ENCODE peak calls at places on chromosomes 2 and 18, in seven cellular contexts. P, T, R, Y, H, I and N are unnamed samples.

GRCh38 chr2:102418421-102418961 is 4.5 kb upstream of the IL18RAP start:
- DNase-seq in P (no peak), T (no peak), R (no peak), Y (peak; percentile 92), H (no peak), I (peak; percentile 77), N (no peak)

GRCh38 chr18:77065221-77065981 is 67.2 kb downstream of the MBP start:
- DNase-seq in P (no peak), T (peak; percentile 93), R (peak; percentile 75), Y (peak; percentile 91), H (no peak), I (peak; percentile 99), N (no peak)

GRCh38 chr2:152459116-152459515 is 124.1 kb downstream of the FMNL2 start:
- DNase-seq in P (no peak), T (no peak), R (no peak), Y (no peak), H (no peak), I (no peak), N (no peak)

GRCh38 chr2:44934024-44934423 is 7.5 kb upstream of the SIX3 start:
- DNase-seq in P (peak; percentile 65), T (no peak), R (no peak), Y (no peak), H (no peak), I (no peak), N (no peak)

GRCh38 chr2:62489162-62489561 is 16.8 kb downstream of the TMEM17 start:
- DNase-seq in P (no peak), T (peak; percentile 51), R (no peak), Y (no peak), H (no peak), I (peak; percentile 70), N (no peak)

GRCh38 chr18:7002107-7002506 is 115.5 kb downstream of the LAMA1 start:
- DNase-seq in P (peak; percentile 26), T (no peak), R (no peak), Y (no peak), H (no peak), I (no peak), N (no peak)

GRCh38 chr18:10739152-10739551 is 213.3 kb downstream of the NAPG start:
- DNase-seq in P (no peak), T (no peak), R (no peak), Y (no peak), H (no peak), I (peak; percentile 55), N (no peak)

GRCh38 chr2:54042341-54042740 is 71.5 kb upstream of the PSME4 start:
- DNase-seq in P (no peak), T (no peak), R (no peak), Y (no peak), H (no peak), I (peak; percentile 51), N (no peak)

GRCh38 chr2:108922141-108922915 is 66.7 kb downstream of the EDAR start:
- DNase-seq in P (no peak), T (no peak), R (no peak), Y (no peak), H (no peak), I (no peak), N (no peak)

GRCh38 chr2:188114014-188114413 is 177.7 kb upstream of the GULP1 start:
- DNase-seq in P (no peak), T (peak; percentile 19), R (no peak), Y (peak; percentile 68), H (no peak), I (peak; percentile 76), N (no peak)

GRCh38 chr18:63963610-63964256 is 6.1 kb upstream of the SERPINB8 start:
- DNase-seq in P (peak; percentile 65), T (no peak), R (peak; percentile 37), Y (peak; percentile 70), H (no peak), I (peak; percentile 89), N (no peak)

GRCh38 chr2:231069379-231070054 is 12.8 kb downstream of the PSMD1 start:
- DNase-seq in P (no peak), T (no peak), R (no peak), Y (no peak), H (no peak), I (peak; percentile 91), N (no peak)

GRCh38 chr2:219571311-219572236 is at the start of gene OBSL1:
- DNase-seq in P (peak; percentile 91), T (no peak), R (no peak), Y (peak; percentile 10), H (no peak), I (peak; percentile 70), N (peak; percentile 24)

GRCh38 chr2:72780483-72780882 is 45.4 kb downstream of the EXOC6B start:
- DNase-seq in P (no peak), T (no peak), R (no peak), Y (peak; percentile 67), H (no peak), I (peak; percentile 91), N (no peak)

GRCh38 chr2:168345601-168346000 is 98.2 kb upstream of the STK39 start:
- DNase-seq in P (no peak), T (no peak), R (no peak), Y (peak; percentile 79), H (no peak), I (no peak), N (no peak)

GRCh38 chr2:108616731-108617161 is 82.5 kb downstream of the LIMS1 start:
- DNase-seq in P (no peak), T (no peak), R (no peak), Y (no peak), H (no peak), I (no peak), N (no peak)

GRCh38 chr2:151946856-151947523 is 118.8 kb upstream of the ARL5A start:
- DNase-seq in P (peak; percentile 78), T (no peak), R (peak; percentile 5), Y (peak; percentile 50), H (no peak), I (peak; percentile 39), N (no peak)

GRCh38 chr2:189521686-189522434 is 58.7 kb downstream of the SLC40A1 start:
- DNase-seq in P (no peak), T (no peak), R (no peak), Y (no peak), H (no peak), I (peak; percentile 40), N (no peak)

GRCh38 chr2:241636182-241636982 is 576 bp downstream of the THAP4 start:
- DNase-seq in P (peak; percentile 87), T (no peak), R (peak; percentile 58), Y (peak; percentile 2), H (no peak), I (peak; percentile 37), N (peak; percentile 33)

GRCh38 chr2:157901325-157901724 is 25.2 kb upstream of the ACVR1 start:
- DNase-seq in P (no peak), T (no peak), R (no peak), Y (no peak), H (no peak), I (no peak), N (no peak)

GRCh38 chr18:23538870-23539269 is 35.6 kb downstream of the RMC1 start:
- DNase-seq in P (no peak), T (no peak), R (no peak), Y (no peak), H (no peak), I (peak; percentile 76), N (no peak)

GRCh38 chr18:32301976-32302743 is 112.3 kb downstream of the MEP1B start:
- DNase-seq in P (no peak), T (no peak), R (peak; percentile 7), Y (no peak), H (no peak), I (peak; percentile 94), N (no peak)

GRCh38 chr2:226524381-226524843 is 275.2 kb downstream of the IRS1 start:
- DNase-seq in P (no peak), T (peak; percentile 60), R (no peak), Y (no peak), H (no peak), I (peak; percentile 97), N (no peak)

GRCh38 chr2:111030271-111030891 is 90.3 kb upstream of the BCL2L11 start:
- DNase-seq in P (no peak), T (no peak), R (no peak), Y (no peak), H (no peak), I (peak; percentile 4), N (no peak)

GRCh38 chr2:234075521-234075915 is 25.0 kb downstream of the SPP2 start:
- DNase-seq in P (no peak), T (no peak), R (no peak), Y (no peak), H (no peak), I (no peak), N (no peak)

GRCh38 chr2:234289789-234290188 is 207.1 kb downstream of the ARL4C start:
- DNase-seq in P (no peak), T (peak; percentile 49), R (peak; percentile 61), Y (no peak), H (no peak), I (peak; percentile 89), N (no peak)

GRCh38 chr2:223088866-223089265 is 36.9 kb downstream of the KCNE4 start:
- DNase-seq in P (no peak), T (no peak), R (no peak), Y (no peak), H (no peak), I (no peak), N (no peak)

GRCh38 chr2:26666671-26667070 is 25.5 kb upstream of the CIB4 start:
- DNase-seq in P (no peak), T (no peak), R (no peak), Y (no peak), H (no peak), I (no peak), N (no peak)

GRCh38 chr18:63237911-63238710 is 81.5 kb downstream of the BCL2 start:
- DNase-seq in P (peak; percentile 81), T (peak; percentile 83), R (no peak), Y (no peak), H (no peak), I (peak; percentile 97), N (peak; percentile 51)

GRCh38 chr2:228681426-228681825 is 499.9 kb upstream of the SPHKAP start:
- DNase-seq in P (peak; percentile 50), T (no peak), R (no peak), Y (peak; percentile 23), H (no peak), I (peak; percentile 79), N (no peak)

GRCh38 chr18:76395609-76396008 is 99.4 kb downstream of the ZNF516 start:
- DNase-seq in P (no peak), T (no peak), R (no peak), Y (no peak), H (no peak), I (no peak), N (no peak)

GRCh38 chr2:101983928-101984327 is 7.8 kb upstream of the IL1R2 start:
- DNase-seq in P (peak; percentile 14), T (no peak), R (no peak), Y (no peak), H (no peak), I (peak; percentile 61), N (no peak)

GRCh38 chr2:191051825-191052778 is 38.1 kb upstream of the STAT1 start:
- DNase-seq in P (peak; percentile 57), T (no peak), R (peak; percentile 29), Y (peak; percentile 86), H (no peak), I (peak; percentile 80), N (no peak)

GRCh38 chr2:14492920-14493503 is 139.5 kb upstream of the LRATD1 start:
- DNase-seq in P (peak; percentile 55), T (peak; percentile 83), R (no peak), Y (no peak), H (no peak), I (peak; percentile 43), N (no peak)

GRCh38 chr2:105645031-105645940 is 99.4 kb upstream of the NCK2 start:
- DNase-seq in P (no peak), T (no peak), R (no peak), Y (peak; percentile 5), H (no peak), I (no peak), N (no peak)

GRCh38 chr2:177783835-177784448 is 288.6 kb downstream of the PDE11A start:
- DNase-seq in P (no peak), T (peak; percentile 56), R (no peak), Y (no peak), H (no peak), I (peak; percentile 92), N (no peak)

GRCh38 chr2:192247456-192247855 is 52.7 kb upstream of the TMEFF2 start:
- DNase-seq in P (no peak), T (no peak), R (no peak), Y (no peak), H (no peak), I (no peak), N (no peak)

GRCh38 chr2:127101048-127101611 is 5.8 kb downstream of the BIN1 start:
- DNase-seq in P (no peak), T (no peak), R (no peak), Y (no peak), H (no peak), I (no peak), N (no peak)